ENCODE peak calls at places on chromosome 13, in six cellular contexts. One of them, this sample, is unnamed. For H3K27me3 and H3K4me1, the result is how much of the 10 kb centered on the place peaks cover.

GRCh38 chr13:25652764-25653163 is 281.0 kb downstream of the ATP8A2 start:
- DNase-seq in H1: no peak
- DNase-seq in NT2/D1: no peak
- DNase-seq in CD8-positive, alpha-beta memory T cell: no peak
- DNase-seq in transverse colon: no peak
- DNase-seq in prostate gland: no peak
- DNase-seq in this sample: no peak

GRCh38 chr13:45807520-45808099 is 43.9 kb downstream of the SIAH3 start:
- DNase-seq in prostate gland: peak
- DNase-seq in CD8-positive, alpha-beta memory T cell: no peak
- DNase-seq in transverse colon: no peak
- DNase-seq in NT2/D1: peak
- DNase-seq in H1: no peak
- DNase-seq in this sample: peak

GRCh38 chr13:76455960-76456359 is 430.2 kb downstream of the KCTD12 start:
- DNase-seq in NT2/D1: no peak
- DNase-seq in CD8-positive, alpha-beta memory T cell: no peak
- DNase-seq in prostate gland: no peak
- DNase-seq in transverse colon: no peak
- DNase-seq in H1: no peak
- DNase-seq in this sample: no peak

GRCh38 chr13:23500858-23501257 is 67.4 kb upstream of the SACS start:
- DNase-seq in H1: no peak
- DNase-seq in NT2/D1: no peak
- DNase-seq in transverse colon: no peak
- DNase-seq in CD8-positive, alpha-beta memory T cell: no peak
- DNase-seq in prostate gland: no peak
- DNase-seq in this sample: no peak

GRCh38 chr13:33186851-33187250 is 98.7 kb downstream of the STARD13 start:
- DNase-seq in H1: no peak
- DNase-seq in NT2/D1: no peak
- DNase-seq in CD8-positive, alpha-beta memory T cell: no peak
- DNase-seq in prostate gland: no peak
- DNase-seq in transverse colon: no peak
- DNase-seq in this sample: no peak

GRCh38 chr13:44368599-44369368 is 4.8 kb upstream of the SERP2 start:
- DNase-seq in prostate gland: no peak
- DNase-seq in NT2/D1: no peak
- DNase-seq in transverse colon: peak
- DNase-seq in CD8-positive, alpha-beta memory T cell: no peak
- DNase-seq in H1: no peak
- DNase-seq in this sample: no peak

GRCh38 chr13:108120332-108120731 is 95.0 kb downstream of the LIG4 start:
- DNase-seq in CD8-positive, alpha-beta memory T cell: no peak
- DNase-seq in H1: no peak
- DNase-seq in NT2/D1: peak
- DNase-seq in prostate gland: no peak
- DNase-seq in transverse colon: no peak
- DNase-seq in this sample: no peak

GRCh38 chr13:21657538-21657937 is 13.3 kb upstream of the FGF9 start:
- DNase-seq in H1: no peak
- DNase-seq in CD8-positive, alpha-beta memory T cell: no peak
- DNase-seq in prostate gland: no peak
- DNase-seq in transverse colon: no peak
- DNase-seq in NT2/D1: no peak
- DNase-seq in this sample: no peak

GRCh38 chr13:97242755-97243497 is 20.8 kb downstream of the MBNL2 start:
- DNase-seq in transverse colon: no peak
- DNase-seq in CD8-positive, alpha-beta memory T cell: no peak
- DNase-seq in H1: no peak
- DNase-seq in prostate gland: no peak
- DNase-seq in NT2/D1: no peak
- DNase-seq in this sample: no peak

GRCh38 chr13:46015374-46015773 is 37.2 kb downstream of the ZC3H13 start:
- DNase-seq in NT2/D1: no peak
- DNase-seq in CD8-positive, alpha-beta memory T cell: no peak
- DNase-seq in transverse colon: no peak
- DNase-seq in H1: no peak
- DNase-seq in prostate gland: no peak
- DNase-seq in this sample: no peak

GRCh38 chr13:105655046-105655445 is 880.4 kb downstream of the EFNB2 start:
- DNase-seq in transverse colon: no peak
- DNase-seq in CD8-positive, alpha-beta memory T cell: no peak
- DNase-seq in prostate gland: no peak
- DNase-seq in H1: no peak
- DNase-seq in NT2/D1: no peak
- DNase-seq in this sample: no peak

DNA sequence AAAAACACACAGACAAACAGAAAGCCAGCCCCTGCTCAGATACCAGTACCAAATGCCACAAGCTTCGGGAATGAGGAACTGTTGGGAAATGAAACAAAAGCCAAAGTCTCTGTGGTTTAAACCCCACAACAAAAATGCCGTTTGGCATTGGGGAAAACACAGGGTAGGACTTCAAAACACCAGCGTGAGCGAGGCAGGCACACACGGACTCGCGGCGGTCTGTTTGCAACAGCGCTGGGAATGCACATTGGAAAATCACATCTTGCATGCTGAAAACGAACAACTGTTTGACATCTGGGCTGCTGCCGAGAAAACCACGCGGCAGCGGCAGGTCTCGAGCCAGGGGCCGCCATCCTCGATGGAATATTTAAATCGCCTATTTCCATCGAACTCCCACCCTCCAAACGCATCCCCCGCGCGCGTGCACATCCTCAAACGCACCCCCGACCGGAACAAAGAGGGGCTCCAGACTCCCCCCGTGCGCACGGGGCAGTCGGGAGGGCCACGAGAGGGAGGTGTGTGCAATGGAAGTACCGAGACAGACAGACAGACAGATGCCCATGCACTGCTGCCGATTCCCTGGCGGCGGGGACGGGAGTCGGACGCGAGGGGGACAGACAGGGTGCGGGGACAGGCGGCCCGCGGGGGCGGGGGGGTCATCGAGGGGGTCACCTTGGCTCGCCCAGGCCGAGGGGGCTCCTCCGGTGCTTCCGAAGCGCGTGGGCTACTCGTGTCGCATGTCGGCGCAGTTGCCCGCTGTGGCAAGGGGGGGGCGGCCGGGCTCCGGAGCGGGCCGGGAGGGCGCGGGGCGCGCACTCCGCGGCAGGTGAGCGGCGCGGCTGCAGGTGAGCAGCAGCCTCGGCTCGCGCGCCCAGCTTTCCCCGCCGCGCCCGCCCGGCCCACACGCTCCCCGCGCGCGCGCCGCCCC is at the start of gene GPR12:
- DNase-seq in H1: no peak
- DNase-seq in CD8-positive, alpha-beta memory T cell: no peak
- DNase-seq in NT2/D1: no peak
- DNase-seq in transverse colon: no peak
- DNase-seq in prostate gland: no peak
- DNase-seq in this sample: no peak
- H3K27me3 ChIP-seq in H1: under half
- H3K27me3 ChIP-seq in CD8-positive, alpha-beta memory T cell: under half
- H3K27me3 ChIP-seq in NT2/D1: half or more
- H3K27me3 ChIP-seq in transverse colon: half or more
- H3K27me3 ChIP-seq in prostate gland: under half
- H3K27me3 ChIP-seq in this sample: under half

GRCh38 chr13:73056054-73056962 is 2.5 kb upstream of the KLF5 start:
- DNase-seq in CD8-positive, alpha-beta memory T cell: no peak
- DNase-seq in H1: no peak
- DNase-seq in prostate gland: no peak
- DNase-seq in NT2/D1: no peak
- DNase-seq in transverse colon: no peak
- DNase-seq in this sample: no peak

GRCh38 chr13:73059460-73060250 is 850 bp downstream of the KLF5 start:
- DNase-seq in transverse colon: no peak
- DNase-seq in CD8-positive, alpha-beta memory T cell: peak
- DNase-seq in NT2/D1: peak
- DNase-seq in prostate gland: peak
- DNase-seq in H1: no peak
- DNase-seq in this sample: peak

GRCh38 chr13:73057284-73058025 is 1.4 kb upstream of the KLF5 start:
- DNase-seq in NT2/D1: no peak
- DNase-seq in transverse colon: no peak
- DNase-seq in H1: no peak
- DNase-seq in CD8-positive, alpha-beta memory T cell: no peak
- DNase-seq in prostate gland: no peak
- DNase-seq in this sample: no peak

GRCh38 chr13:73058741-73059459 is at the start of gene KLF5:
- DNase-seq in CD8-positive, alpha-beta memory T cell: peak
- DNase-seq in transverse colon: peak
- DNase-seq in NT2/D1: peak
- DNase-seq in H1: peak
- DNase-seq in prostate gland: peak
- DNase-seq in this sample: peak

GRCh38 chr13:73058432-73058740 is 419 bp upstream of the KLF5 start:
- DNase-seq in transverse colon: no peak
- DNase-seq in prostate gland: no peak
- DNase-seq in NT2/D1: no peak
- DNase-seq in CD8-positive, alpha-beta memory T cell: no peak
- DNase-seq in H1: no peak
- DNase-seq in this sample: no peak
- H3K4me3 ChIP-seq in transverse colon: peak
- H3K4me3 ChIP-seq in prostate gland: peak
- H3K4me3 ChIP-seq in NT2/D1: peak
- H3K4me3 ChIP-seq in CD8-positive, alpha-beta memory T cell: peak
- H3K4me3 ChIP-seq in H1: peak
- H3K4me3 ChIP-seq in this sample: peak

GRCh38 chr13:113853518-113854237 is 10.2 kb downstream of the GAS6 start:
- DNase-seq in H1: no peak
- DNase-seq in NT2/D1: no peak
- DNase-seq in CD8-positive, alpha-beta memory T cell: no peak
- DNase-seq in prostate gland: no peak
- DNase-seq in transverse colon: no peak
- DNase-seq in this sample: no peak
- H3K4me1 ChIP-seq in H1: under half
- H3K4me1 ChIP-seq in NT2/D1: under half
- H3K4me1 ChIP-seq in CD8-positive, alpha-beta memory T cell: under half
- H3K4me1 ChIP-seq in prostate gland: under half
- H3K4me1 ChIP-seq in transverse colon: under half
- H3K4me1 ChIP-seq in this sample: half or more

DNA sequence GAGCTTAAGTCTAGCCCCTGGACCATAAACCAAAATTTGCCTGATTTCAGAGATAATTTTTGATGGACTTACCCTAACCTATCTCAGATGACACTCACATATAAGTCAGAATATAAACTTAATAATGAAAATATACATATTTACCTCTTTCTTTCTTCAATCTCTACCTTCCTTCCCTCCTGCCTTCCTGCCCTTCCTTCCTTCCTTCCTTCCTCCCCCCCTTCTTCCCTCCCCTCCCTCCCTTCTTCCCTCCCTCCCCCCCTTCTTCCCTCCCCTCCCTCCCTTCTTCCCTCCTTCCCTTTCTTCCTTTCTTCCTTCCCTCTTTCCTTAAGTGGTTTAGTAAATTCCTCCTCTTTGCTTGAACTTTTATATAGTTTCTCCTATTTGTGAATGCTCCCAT is 88.7 kb downstream of the EDNRB start:
- DNase-seq in transverse colon: no peak
- DNase-seq in CD8-positive, alpha-beta memory T cell: no peak
- DNase-seq in H1: no peak
- DNase-seq in NT2/D1: no peak
- DNase-seq in prostate gland: no peak
- DNase-seq in this sample: no peak
- H3K27me3 ChIP-seq in transverse colon: under half
- H3K27me3 ChIP-seq in CD8-positive, alpha-beta memory T cell: under half
- H3K27me3 ChIP-seq in H1: under half
- H3K27me3 ChIP-seq in NT2/D1: under half
- H3K27me3 ChIP-seq in prostate gland: under half
- H3K27me3 ChIP-seq in this sample: under half

GRCh38 chr13:113109151-113110047 is 3.8 kb downstream of the F7 start:
- DNase-seq in transverse colon: no peak
- DNase-seq in NT2/D1: no peak
- DNase-seq in prostate gland: no peak
- DNase-seq in CD8-positive, alpha-beta memory T cell: no peak
- DNase-seq in H1: no peak
- DNase-seq in this sample: no peak

GRCh38 chr13:113110048-113110851 is 4.7 kb downstream of the F7 start:
- DNase-seq in transverse colon: no peak
- DNase-seq in prostate gland: no peak
- DNase-seq in NT2/D1: no peak
- DNase-seq in H1: no peak
- DNase-seq in CD8-positive, alpha-beta memory T cell: no peak
- DNase-seq in this sample: no peak

GRCh38 chr13:113113846-113114271 is 8.3 kb downstream of the F7 start:
- DNase-seq in transverse colon: peak
- DNase-seq in H1: no peak
- DNase-seq in CD8-positive, alpha-beta memory T cell: no peak
- DNase-seq in NT2/D1: no peak
- DNase-seq in prostate gland: no peak
- DNase-seq in this sample: no peak

GRCh38 chr13:113112893-113113845 is 7.6 kb downstream of the F7 start:
- DNase-seq in H1: no peak
- DNase-seq in transverse colon: peak
- DNase-seq in prostate gland: no peak
- DNase-seq in NT2/D1: no peak
- DNase-seq in CD8-positive, alpha-beta memory T cell: no peak
- DNase-seq in this sample: no peak

GRCh38 chr13:113110852-113111315 is 5.3 kb downstream of the F7 start:
- DNase-seq in NT2/D1: no peak
- DNase-seq in CD8-positive, alpha-beta memory T cell: no peak
- DNase-seq in H1: no peak
- DNase-seq in transverse colon: peak
- DNase-seq in prostate gland: no peak
- DNase-seq in this sample: no peak
- H3K4me3 ChIP-seq in NT2/D1: no peak
- H3K4me3 ChIP-seq in CD8-positive, alpha-beta memory T cell: peak
- H3K4me3 ChIP-seq in H1: peak
- H3K4me3 ChIP-seq in transverse colon: no peak
- H3K4me3 ChIP-seq in prostate gland: peak
- H3K4me3 ChIP-seq in this sample: no peak

GRCh38 chr13:20430296-20430695 is 95.4 kb downstream of the CRYL1 start:
- DNase-seq in prostate gland: no peak
- DNase-seq in H1: no peak
- DNase-seq in CD8-positive, alpha-beta memory T cell: no peak
- DNase-seq in NT2/D1: no peak
- DNase-seq in transverse colon: no peak
- DNase-seq in this sample: no peak
- H3K4me1 ChIP-seq in prostate gland: under half
- H3K4me1 ChIP-seq in H1: under half
- H3K4me1 ChIP-seq in CD8-positive, alpha-beta memory T cell: under half
- H3K4me1 ChIP-seq in NT2/D1: under half
- H3K4me1 ChIP-seq in transverse colon: under half
- H3K4me1 ChIP-seq in this sample: under half

GRCh38 chr13:42895781-42896180 is 96.3 kb downstream of the EPSTI1 start:
- DNase-seq in transverse colon: no peak
- DNase-seq in NT2/D1: no peak
- DNase-seq in CD8-positive, alpha-beta memory T cell: no peak
- DNase-seq in prostate gland: no peak
- DNase-seq in H1: no peak
- DNase-seq in this sample: no peak
- H3K27me3 ChIP-seq in transverse colon: under half
- H3K27me3 ChIP-seq in NT2/D1: under half
- H3K27me3 ChIP-seq in CD8-positive, alpha-beta memory T cell: under half
- H3K27me3 ChIP-seq in prostate gland: under half
- H3K27me3 ChIP-seq in H1: under half
- H3K27me3 ChIP-seq in this sample: under half

This sample was measured in thyroid gland.